ENCODE peak calls at places on chromosomes 11 and 22, in four cellular contexts. G, I, D and Z are unnamed samples.

GRCh38 chr11:126790550-126790981 is 210.0 kb downstream of the KIRREL3 start:
- DNase-seq in I (peak), D (peak), G (no peak), Z (peak)

GRCh38 chr11:32891657-32892354 is 805 bp upstream of the QSER1 start:
- DNase-seq in D (no peak), G (no peak), I (no peak), Z (peak)

GRCh38 chr11:119340335-119341221 is at the start of gene C1QTNF5:
- DNase-seq in G (no peak), D (peak), I (peak), Z (peak)

GRCh38 chr11:44950625-44951472 is at the start of gene TP53I11:
- DNase-seq in I (no peak), G (peak), D (peak), Z (peak)

GRCh38 chr22:46142548-46143490 is 7.5 kb upstream of the PPARA start:
- DNase-seq in I (no peak), G (no peak), D (no peak), Z (no peak)

GRCh38 chr11:103591554-103591953 is 444.9 kb upstream of the DDI1 start:
- DNase-seq in D (no peak), G (no peak), I (no peak), Z (no peak)

GRCh38 chr11:92380882-92381281 is 156.3 kb downstream of the FAT3 start:
- DNase-seq in D (peak), G (no peak), I (peak), Z (peak)

GRCh38 chr22:24189249-24190158 is 8.2 kb downstream of the SUSD2 start:
- DNase-seq in I (no peak), D (peak), G (no peak), Z (peak)

GRCh38 chr11:108632041-108632440 is 32.8 kb upstream of the DDX10 start:
- DNase-seq in G (no peak), D (no peak), I (no peak), Z (no peak)

GRCh38 chr22:49307870-49308269 is 519.8 kb downstream of the BRD1 start:
- DNase-seq in G (no peak), D (no peak), I (no peak), Z (no peak)

GRCh38 chr22:31247726-31248125 is 35.6 kb downstream of the LIMK2 start:
- DNase-seq in D (no peak), G (no peak), I (no peak), Z (no peak)

GRCh38 chr11:69540118-69541000 is 58.9 kb downstream of the LINC01488 start:
- DNase-seq in I (no peak), D (no peak), G (no peak), Z (no peak)